ENCODE peak calls at places on chromosome 7, in nine cellular contexts. X is heart left ventricle, J is left ventricle myocardium inferior, O is right lobe of liver, S is astrocyte, R is A549, Y is fibroblast of lung, V is hepatocyte, P is OCI-LY7. L is an unnamed sample.

GRCh38 chr7:80133361-80134104 is 1.1 kb upstream of the GNAI1 start:
- DNase-seq in J (no peak), S (no peak), O (no peak), R (no peak), V (peak), Y (no peak), P (no peak), X (no peak), L (no peak)

GRCh38 chr7:131075406-131075805 is 252.3 kb upstream of the MKLN1 start:
- DNase-seq in R (no peak), Y (no peak), V (no peak), X (no peak), S (no peak), J (no peak), P (no peak), O (no peak), L (no peak)

GRCh38 chr7:102925962-102926825 is 13.4 kb downstream of the LRRC17 start:
- DNase-seq in X (no peak), R (no peak), P (no peak), J (no peak), V (no peak), O (no peak), S (peak), Y (peak), L (no peak)

GRCh38 chr7:3065724-3066143 is 22.1 kb upstream of the CARD11 start:
- DNase-seq in P (peak), X (no peak), V (peak), J (no peak), Y (peak), O (no peak), S (no peak), R (peak), L (peak)

GRCh38 chr7:85573849-85574248 is 387.0 kb upstream of the SEMA3D start:
- DNase-seq in V (no peak), R (no peak), X (no peak), S (no peak), J (no peak), Y (no peak), O (no peak), P (peak), L (no peak)

GRCh38 chr7:149559711-149560110 is 62.1 kb upstream of the ZNF746 start:
- DNase-seq in O (no peak), S (peak), Y (peak), P (no peak), R (no peak), J (no peak), X (no peak), V (no peak), L (no peak)

GRCh38 chr7:3254718-3255117 is 46.3 kb upstream of the SDK1 start:
- DNase-seq in S (no peak), P (no peak), Y (no peak), R (no peak), J (no peak), X (no peak), V (no peak), O (no peak), L (no peak)

GRCh38 chr7:71559214-71559613 is 427.3 kb downstream of the GALNT17 start:
- DNase-seq in P (no peak), O (no peak), J (no peak), V (no peak), X (no peak), S (no peak), R (no peak), Y (no peak), L (no peak)

GRCh38 chr7:136245327-136246004 is 268.3 kb upstream of the MTPN start:
- DNase-seq in P (no peak), O (no peak), V (no peak), R (no peak), Y (no peak), X (no peak), J (no peak), S (no peak), L (no peak)

GRCh38 chr7:28145931-28146330 is 34.7 kb downstream of the JAZF1 start:
- DNase-seq in R (no peak), P (no peak), X (no peak), O (no peak), S (no peak), J (no peak), Y (no peak), V (no peak), L (no peak)

GRCh38 chr7:13800694-13801448 is 188.6 kb downstream of the ETV1 start:
- DNase-seq in R (no peak), X (no peak), P (no peak), V (no peak), S (peak), J (no peak), O (no peak), Y (peak), L (no peak)

GRCh38 chr7:30813466-30813865 is 42.2 kb downstream of the MINDY4 start:
- DNase-seq in J (peak), S (no peak), Y (no peak), O (no peak), X (peak), R (no peak), P (no peak), V (no peak), L (no peak)

GRCh38 chr7:29971566-29972314 is 17.9 kb downstream of the SCRN1 start:
- DNase-seq in V (no peak), Y (no peak), S (no peak), X (no peak), R (no peak), O (no peak), J (no peak), P (no peak), L (no peak)

GRCh38 chr7:92840309-92840708 is 3.9 kb upstream of the CDK6 start:
- DNase-seq in R (no peak), V (no peak), S (no peak), J (no peak), Y (no peak), P (no peak), X (no peak), O (no peak), L (no peak)

GRCh38 chr7:99407849-99408346 is 499 bp downstream of the PDAP1 start:
- DNase-seq in P (peak), R (peak), V (peak), X (peak), O (peak), Y (peak), J (peak), S (peak), L (peak)

GRCh38 chr7:132379292-132379691 is 197.0 kb downstream of the PLXNA4 start:
- DNase-seq in V (no peak), S (no peak), R (no peak), O (no peak), P (no peak), X (no peak), Y (no peak), J (no peak), L (no peak)

GRCh38 chr7:120873367-120873766 is 15.4 kb upstream of the TSPAN12 start:
- DNase-seq in R (no peak), S (no peak), O (no peak), X (no peak), J (no peak), V (no peak), Y (no peak), P (no peak), L (no peak)

GRCh38 chr7:151795168-151795754 is 81.7 kb downstream of the PRKAG2 start:
- DNase-seq in R (no peak), X (no peak), J (peak), V (no peak), P (no peak), S (no peak), O (no peak), Y (no peak), L (no peak)

GRCh38 chr7:1382553-1383397 is 76.5 kb downstream of the MICALL2 start:
- DNase-seq in P (no peak), R (no peak), O (no peak), V (no peak), X (no peak), S (no peak), Y (no peak), J (no peak), L (no peak)

GRCh38 chr7:74525881-74526280 is 72.2 kb downstream of the GTF2IRD1 start:
- DNase-seq in V (peak), Y (no peak), J (no peak), S (no peak), O (no peak), X (no peak), R (no peak), P (peak), L (no peak)

GRCh38 chr7:115748123-115748738 is 282.3 kb downstream of the TFEC start:
- DNase-seq in V (peak), P (no peak), J (no peak), O (no peak), S (no peak), R (no peak), X (no peak), Y (peak), L (no peak)

GRCh38 chr7:464712-465461 is 54.8 kb downstream of the PDGFA start:
- DNase-seq in O (peak), J (peak), Y (peak), X (peak), P (no peak), R (no peak), V (no peak), S (no peak), L (no peak)

GRCh38 chr7:52369922-52370321 is 665.5 kb upstream of the POM121L12 start:
- DNase-seq in P (no peak), O (no peak), R (no peak), V (no peak), S (no peak), X (no peak), J (no peak), Y (no peak), L (no peak)

GRCh38 chr7:44194562-44195145 is 5.4 kb upstream of the GCK start:
- DNase-seq in J (no peak), V (no peak), R (no peak), P (no peak), O (no peak), X (no peak), S (no peak), Y (no peak), L (no peak)

DNA sequence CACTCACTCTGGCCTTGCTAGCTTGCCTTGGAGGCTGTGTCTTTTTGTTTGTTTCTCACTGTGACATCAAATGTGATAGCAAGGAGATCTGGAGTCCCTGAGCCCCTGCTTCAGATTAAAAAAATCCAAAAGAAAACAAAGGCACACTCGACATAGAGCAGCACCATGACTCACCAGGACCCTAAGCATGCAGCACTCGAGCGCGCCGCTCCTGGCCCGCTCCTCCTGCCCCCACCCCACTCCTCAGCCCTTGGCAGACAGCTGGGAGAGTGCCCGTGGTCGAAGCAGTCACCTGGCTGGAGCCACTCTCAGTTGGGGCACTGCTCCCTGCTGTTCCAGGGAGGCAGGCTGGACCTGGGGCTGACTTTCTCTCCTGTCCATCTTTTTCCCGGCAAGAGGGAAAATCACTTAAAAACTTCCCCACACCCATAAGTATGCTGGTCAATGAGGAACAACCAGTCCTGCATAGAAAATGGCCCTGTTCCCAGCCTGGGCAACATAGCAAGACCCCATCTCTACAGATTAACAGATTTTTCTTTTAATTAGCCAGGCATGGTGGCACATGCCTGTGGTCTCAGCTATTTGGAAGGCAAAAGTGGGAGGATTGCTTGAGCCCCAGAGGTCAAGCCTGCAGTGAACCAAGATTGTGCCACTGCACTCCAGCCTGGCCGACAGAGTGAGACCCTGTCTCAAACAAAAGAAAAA is 128.4 kb downstream of the PAXIP1 start:
- DNase-seq in V (peak), X (no peak), Y (no peak), O (no peak), S (no peak), J (no peak), P (no peak), R (no peak), L (no peak)
- H3K27ac ChIP-seq in V (no peak), X (no peak), Y (no peak), O (no peak), S (no peak), J (no peak), P (no peak), R (no peak), L (no peak)

DNA sequence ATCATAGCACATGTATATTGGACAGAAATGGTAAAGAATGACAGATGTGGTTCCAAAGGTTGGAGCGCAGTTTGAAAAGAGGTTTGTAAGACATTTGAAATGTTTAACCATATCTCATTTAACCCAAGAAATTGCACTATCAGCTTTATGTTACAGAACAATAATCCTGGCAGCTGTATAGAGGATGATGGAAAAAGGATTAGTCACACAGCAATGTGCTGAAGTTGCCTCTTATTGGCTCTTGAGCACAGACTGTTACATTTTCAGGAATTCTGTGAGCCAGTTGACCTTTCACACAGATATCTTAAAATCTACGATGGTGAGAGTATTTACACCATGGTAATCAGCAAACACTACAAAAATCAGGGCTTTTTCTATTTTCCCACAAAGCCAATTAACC is 3.9 kb downstream of the COG5 start:
- DNase-seq in V (no peak), P (no peak), S (peak), J (no peak), R (no peak), O (no peak), Y (peak), X (no peak), L (no peak)
- H3K27ac ChIP-seq in V (peak), P (no peak), S (peak), J (no peak), R (no peak), O (no peak), Y (peak), X (no peak), L (no peak)

GRCh38 chr7:18770852-18771251 is 275.3 kb downstream of the HDAC9 start:
- DNase-seq in Y (no peak), S (peak), O (no peak), R (no peak), J (no peak), P (no peak), X (no peak), V (no peak), L (no peak)
- H3K27ac ChIP-seq in Y (no peak), S (peak), O (no peak), R (no peak), J (no peak), P (no peak), X (no peak), V (no peak), L (no peak)

DNA sequence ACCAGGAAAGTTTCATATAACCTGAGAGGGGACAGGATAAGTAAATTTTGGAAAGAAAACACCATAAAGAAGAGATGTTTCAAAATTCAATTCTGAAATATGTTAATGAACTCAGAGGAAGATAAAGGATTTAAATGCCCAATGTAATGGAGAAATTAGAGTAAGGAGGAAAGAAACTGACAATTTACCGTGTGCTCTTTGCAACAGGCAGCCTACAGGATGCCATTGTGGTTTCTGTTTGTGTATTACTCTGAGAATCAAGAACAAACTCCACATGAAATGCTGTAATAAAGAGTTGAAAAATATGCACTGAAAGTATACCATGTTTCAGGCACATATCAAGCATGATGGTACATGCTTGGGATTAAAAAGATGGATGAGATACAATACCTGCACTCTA is 44.8 kb upstream of the GLCCI1 start:
- DNase-seq in J (no peak), V (no peak), O (no peak), S (no peak), X (no peak), R (no peak), Y (no peak), P (peak), L (no peak)
- H3K27ac ChIP-seq in J (no peak), V (no peak), O (no peak), S (no peak), X (no peak), R (no peak), Y (no peak), P (peak), L (no peak)

GRCh38 chr7:17651926-17652385 is 288.3 kb downstream of the SNX13 start:
- DNase-seq in O (no peak), P (no peak), Y (peak), S (peak), X (no peak), J (no peak), V (peak), R (no peak), L (no peak)

GRCh38 chr7:17660116-17660515 is 280.2 kb downstream of the SNX13 start:
- DNase-seq in X (no peak), V (no peak), S (peak), Y (peak), P (no peak), R (no peak), O (no peak), J (no peak), L (no peak)

GRCh38 chr7:17651296-17651695 is 289.0 kb downstream of the SNX13 start:
- DNase-seq in O (no peak), Y (no peak), X (no peak), P (no peak), S (no peak), R (no peak), J (no peak), V (no peak), L (no peak)

GRCh38 chr7:17659126-17659525 is 281.2 kb downstream of the SNX13 start:
- DNase-seq in X (no peak), S (no peak), J (no peak), O (no peak), P (no peak), R (no peak), Y (no peak), V (no peak), L (no peak)

GRCh38 chr7:17654940-17655339 is 285.4 kb downstream of the SNX13 start:
- DNase-seq in S (no peak), Y (no peak), O (no peak), P (no peak), V (no peak), X (no peak), R (no peak), J (no peak), L (no peak)
- H3K27ac ChIP-seq in S (no peak), Y (no peak), O (no peak), P (no peak), V (no peak), X (no peak), R (peak), J (no peak), L (no peak)

GRCh38 chr7:108080094-108080656 is 50.0 kb downstream of the LAMB4 start:
- DNase-seq in R (no peak), S (peak), Y (peak), X (no peak), P (no peak), O (no peak), J (no peak), V (no peak), L (no peak)
- H3K27ac ChIP-seq in R (no peak), S (peak), Y (no peak), X (no peak), P (no peak), O (no peak), J (no peak), V (no peak), L (no peak)

DNA sequence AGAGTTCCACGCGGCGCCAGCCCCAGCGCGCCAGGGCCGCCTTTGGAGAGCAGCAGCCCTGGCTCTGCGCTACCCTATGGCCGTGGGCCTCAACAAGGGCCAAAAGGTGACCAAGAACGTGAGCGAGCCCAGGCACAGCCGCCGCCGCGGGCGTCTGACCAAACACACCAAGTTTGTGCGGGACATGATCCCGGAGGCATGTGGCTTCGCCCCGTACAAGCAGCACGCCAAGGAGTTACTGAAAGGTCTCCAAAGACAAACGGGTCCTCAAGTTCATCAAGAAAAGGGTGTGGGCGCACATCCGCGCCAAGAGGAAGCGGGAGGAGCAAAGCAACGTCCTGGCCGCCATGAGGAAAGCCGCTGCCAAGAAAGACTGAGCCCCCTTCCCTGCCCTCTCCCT is 144.1 kb downstream of the SRPK2 start:
- DNase-seq in S (no peak), P (no peak), R (no peak), X (peak), Y (no peak), O (no peak), V (no peak), J (peak), L (no peak)
- H3K27ac ChIP-seq in S (no peak), P (no peak), R (no peak), X (peak), Y (no peak), O (no peak), V (no peak), J (peak), L (no peak)